ENCODE peak calls at places on chromosomes 16 and 17, in six cellular contexts. M, A, Y, F, P and L are unnamed samples.
A peak's percentile ranks its signal among the peaks of the same experiment; 100 is the strongest.

GRCh38 chr16:84932691-84933090 is 78.6 kb downstream of the ZDHHC7 start:
- DNase-seq in A (no peak), Y (no peak), M (no peak), F (no peak), P (no peak), L (no peak)

GRCh38 chr17:19719365-19720209 is 3.2 kb upstream of the SLC47A2 start:
- DNase-seq in M (peak; percentile 47), P (peak; percentile 58), A (no peak), Y (no peak), F (no peak), L (no peak)

GRCh38 chr17:1491406-1492248 is 859 bp downstream of the MYO1C start:
- DNase-seq in Y (peak; percentile 86), A (peak; percentile 65), F (no peak), M (peak; percentile 88), P (peak; percentile 47), L (no peak)

GRCh38 chr16:65117701-65118448 is 4.0 kb downstream of the CDH11 start:
- DNase-seq in F (no peak), M (no peak), A (peak; percentile 57), Y (peak; percentile 69), P (peak; percentile 68), L (peak; percentile 91)

GRCh38 chr17:15513058-15513858 is 45.8 kb upstream of the CDRT4 start:
- DNase-seq in M (no peak), P (no peak), Y (no peak), F (no peak), A (no peak), L (peak; percentile 37)

GRCh38 chr16:648071-648785 is 937 bp upstream of the WDR90 start:
- DNase-seq in M (peak; percentile 88), F (peak; percentile 51), P (no peak), Y (peak; percentile 89), A (peak; percentile 88), L (peak; percentile 24)

GRCh38 chr16:30375830-30376229 is 1.2 kb downstream of the MYL11 start:
- DNase-seq in F (no peak), M (no peak), A (no peak), Y (no peak), P (no peak), L (no peak)

GRCh38 chr16:10740000-10740844 is 3.4 kb upstream of the NUBP1 start:
- DNase-seq in A (no peak), P (no peak), M (no peak), F (no peak), Y (no peak), L (no peak)

GRCh38 chr17:14048169-14048568 is 21.1 kb upstream of the COX10 start:
- DNase-seq in Y (no peak), P (no peak), A (no peak), M (no peak), F (no peak), L (no peak)

GRCh38 chr16:73054732-73055481 is 7.0 kb upstream of the ZFHX3 start:
- DNase-seq in M (no peak), A (no peak), P (no peak), F (no peak), Y (no peak), L (peak; percentile 58)

GRCh38 chr17:49918591-49918990 is 50.4 kb upstream of the DLX4 start:
- DNase-seq in M (no peak), Y (no peak), A (no peak), F (no peak), P (no peak), L (no peak)

GRCh38 chr17:12693640-12694039 is 27.9 kb downstream of the MYOCD start:
- DNase-seq in A (no peak), P (no peak), F (no peak), M (no peak), Y (no peak), L (no peak)

GRCh38 chr16:3188925-3189825 is 1.2 kb downstream of the OR1F1 start:
- DNase-seq in P (no peak), M (no peak), Y (no peak), A (no peak), F (peak; percentile 46), L (peak; percentile 50)

GRCh38 chr17:81865733-81866439 is 5.3 kb downstream of the ARHGDIA start:
- DNase-seq in Y (peak; percentile 96), P (no peak), M (no peak), F (peak; percentile 19), A (peak; percentile 98), L (peak; percentile 36)

GRCh38 chr17:78933959-78934568 is 8.9 kb upstream of the TIMP2 start:
- DNase-seq in Y (peak; percentile 86), P (peak; percentile 99), F (no peak), A (peak; percentile 99), M (peak; percentile 90), L (peak; percentile 99)

GRCh38 chr17:81163051-81163695 is 2.1 kb upstream of the PVALEF start:
- DNase-seq in F (no peak), M (no peak), P (no peak), Y (no peak), A (no peak), L (no peak)

GRCh38 chr16:89232107-89232506 is 14.6 kb downstream of the ZNF778 start:
- DNase-seq in F (no peak), Y (no peak), M (no peak), A (no peak), P (peak; percentile 25), L (no peak)

GRCh38 chr16:31108035-31108793 is at the start of gene BCKDK:
- DNase-seq in F (peak; percentile 46), Y (peak; percentile 85), P (peak; percentile 70), A (peak; percentile 67), M (peak; percentile 88), L (peak; percentile 67)

GRCh38 chr17:50323060-50323459 is 22.9 kb upstream of the XYLT2 start:
- DNase-seq in F (no peak), M (no peak), A (no peak), Y (no peak), P (no peak), L (peak; percentile 24)

GRCh38 chr16:62755938-62756337 is 719.7 kb upstream of the CDH8 start:
- DNase-seq in M (no peak), Y (no peak), F (no peak), P (no peak), A (no peak), L (no peak)

GRCh38 chr16:57479422-57480126 is 6.7 kb downstream of the DOK4 start:
- DNase-seq in A (peak; percentile 31), F (no peak), M (no peak), P (peak; percentile 37), Y (peak; percentile 86), L (peak; percentile 78)

GRCh38 chr16:4409081-4409932 is 7.1 kb downstream of the CORO7 start:
- DNase-seq in M (no peak), A (peak; percentile 49), F (no peak), Y (peak; percentile 16), P (no peak), L (no peak)
- TF ChIP-seq CTCF in M (no peak), A (no peak), F (no peak), Y (no peak), P (no peak), L (no peak)

GRCh38 chr17:75959839-75960511 is 19.0 kb downstream of the ACOX1 start:
- DNase-seq in P (no peak), M (no peak), A (no peak), Y (no peak), F (no peak), L (no peak)

DNA sequence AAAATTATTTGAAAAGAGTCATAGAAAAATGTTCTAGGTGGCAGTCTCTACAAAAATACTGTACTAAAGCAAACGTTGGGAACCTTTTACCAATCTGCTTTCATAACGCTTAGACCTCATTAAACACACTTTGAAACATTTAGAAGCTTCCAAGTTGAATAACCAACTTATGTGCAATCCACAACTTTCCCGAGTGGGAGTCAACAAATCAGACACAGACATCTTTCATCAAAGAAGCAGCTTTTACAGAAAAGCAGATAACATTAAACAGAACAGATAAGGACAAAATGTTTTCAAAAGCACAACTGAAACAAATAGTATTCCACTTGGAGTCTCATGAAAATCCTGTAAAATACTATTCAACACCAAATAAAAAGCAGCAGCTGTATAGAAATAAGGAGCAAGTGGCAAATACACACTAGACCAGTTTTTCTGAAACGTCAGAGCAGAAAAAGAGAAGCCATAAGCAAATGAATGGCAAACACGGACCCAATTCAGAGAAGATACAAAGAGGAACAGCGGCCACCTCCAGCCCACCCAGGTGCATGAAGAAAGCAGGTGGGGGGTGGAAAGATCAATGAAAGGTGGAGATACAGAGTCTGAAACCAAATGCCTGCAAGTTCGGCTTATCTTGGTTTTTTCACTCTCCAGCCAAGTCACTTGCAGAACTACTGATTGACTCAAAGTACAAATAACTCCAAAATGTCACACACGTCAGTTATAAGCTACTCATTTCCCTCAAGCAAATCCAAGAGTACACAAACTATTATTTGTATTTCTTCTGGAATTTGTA is 18.4 kb upstream of the FBF1 start:
- DNase-seq in A (peak; percentile 21), P (no peak), F (no peak), M (no peak), Y (no peak), L (peak; percentile 14)
- H3K4me3 ChIP-seq in A (no peak overlapping the region), P (no peak overlapping the region), F (no peak overlapping the region), M (no peak overlapping the region), Y (no peak overlapping the region), L (no peak overlapping the region)

GRCh38 chr16:27428035-27428785 is 26.2 kb downstream of the IL21R start:
- DNase-seq in A (no peak), M (peak; percentile 35), P (no peak), F (peak; percentile 17), Y (no peak), L (no peak)
- TF ChIP-seq CTCF in A (no peak), M (no peak), P (no peak), F (no peak), Y (no peak), L (no peak)

DNA sequence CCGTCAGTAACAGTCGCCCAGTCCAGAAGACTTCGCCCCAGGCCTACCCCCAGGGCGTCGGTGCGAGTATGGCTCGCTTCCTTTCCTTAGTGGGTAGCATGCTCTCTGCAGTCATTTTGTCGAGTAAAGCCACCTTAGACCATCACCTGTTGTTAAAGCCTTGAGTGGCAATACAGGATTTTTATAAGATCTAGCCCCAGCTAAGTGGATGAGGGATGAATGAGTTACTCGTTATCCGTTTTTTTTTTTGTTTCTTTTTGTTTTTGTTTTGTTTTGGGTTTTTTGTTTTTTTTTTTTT is 322 bp upstream of the KLHL11 start:
- DNase-seq in F (no peak), A (no peak), Y (no peak), P (no peak), M (no peak), L (no peak)
- H3K4me3 ChIP-seq in F (peak overlapping the region; percentile 92), A (no peak overlapping the region), Y (no peak overlapping the region), P (no peak overlapping the region), M (peak overlapping the region; percentile 96), L (peak overlapping the region; percentile 37)

DNA sequence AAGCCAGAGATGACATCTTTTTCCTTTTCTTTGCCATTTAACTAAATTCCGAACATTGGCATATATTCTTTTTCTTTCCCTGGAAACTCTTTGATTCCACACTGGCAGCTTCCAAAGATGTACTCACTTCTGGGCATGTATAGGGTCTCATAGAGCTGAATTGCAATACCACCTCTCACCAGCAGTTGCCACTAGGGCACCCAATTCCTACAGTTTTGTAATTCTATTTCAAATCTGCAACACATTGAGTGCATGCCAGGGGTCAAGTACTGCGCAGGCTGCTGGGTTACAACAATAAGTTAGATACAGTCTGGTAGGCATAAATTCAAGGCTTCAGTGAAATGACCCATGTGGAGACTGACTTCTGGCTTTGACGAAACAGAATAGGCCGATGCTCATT is 208.8 kb upstream of the NLRP1 start:
- DNase-seq in A (no peak), F (no peak), M (no peak), Y (no peak), P (no peak), L (no peak)
- TF ChIP-seq CTCF in A (no peak), F (no peak), M (peak; percentile 21), Y (no peak), P (no peak), L (peak; percentile 6)

GRCh38 chr17:68592667-68593330 is 8.4 kb downstream of the FAM20A start:
- DNase-seq in F (no peak), A (no peak), P (no peak), Y (no peak), M (no peak), L (no peak)
- H3K4me3 ChIP-seq in F (no peak overlapping the region), A (no peak overlapping the region), P (no peak overlapping the region), Y (no peak overlapping the region), M (no peak overlapping the region), L (no peak overlapping the region)

GRCh38 chr17:37576281-37576680 is 32.9 kb downstream of the SYNRG start:
- DNase-seq in A (no peak), M (no peak), F (no peak), P (no peak), Y (no peak), L (peak; percentile 43)
- TF ChIP-seq CTCF in A (no peak), M (no peak), F (no peak), P (no peak), Y (no peak), L (no peak)